ENCODE peak calls at places on chromosomes 13 and 19, in ten cellular contexts. M is fibroblast of mammary gland; U is psoas muscle; R is lower leg skin; E is heart left ventricle; G is activated CD8-positive, alpha-beta T cell treated with anti-CD3 and anti-CD28 coated beads for 36 hours; F is AG09309; C is brain microvascular endothelial cell; J is pancreas; T is upper lobe of right lung. X is an unnamed sample.

GRCh38 chr13:27130223-27131015 is 41.2 kb downstream of the USP12 start:
- DNase-seq in M (peak), U (no peak), R (no peak), E (no peak), G (no peak), F (peak), C (no peak), J (no peak), T (no peak), X (no peak)

GRCh38 chr13:50127017-50127725 is 111.9 kb downstream of the KCNRG start:
- DNase-seq in M (peak), U (peak), R (peak), E (peak), G (peak), F (no peak), C (no peak), J (peak), T (peak), X (no peak)

GRCh38 chr13:23081246-23081645 is 99.5 kb upstream of the SGCG start:
- DNase-seq in M (peak), U (no peak), R (no peak), E (no peak), G (no peak), F (peak), C (no peak), J (no peak), T (no peak), X (no peak)

GRCh38 chr19:33722456-33723239 is 74.0 kb upstream of the KCTD15 start:
- DNase-seq in M (no peak), U (no peak), R (no peak), E (no peak), G (no peak), F (no peak), C (no peak), J (no peak), T (peak), X (no peak)

GRCh38 chr13:41916173-41916954 is 44.5 kb downstream of the VWA8 start:
- DNase-seq in M (peak), U (no peak), R (no peak), E (no peak), G (no peak), F (peak), C (peak), J (no peak), T (no peak), X (no peak)

GRCh38 chr19:32767951-32768679 is 48.5 kb downstream of the TDRD12 start:
- DNase-seq in M (no peak), U (no peak), R (no peak), E (no peak), G (no peak), F (no peak), C (no peak), J (no peak), T (no peak), X (no peak)

GRCh38 chr13:35191883-35192282 is 249.8 kb downstream of the NBEA start:
- DNase-seq in M (peak), U (no peak), R (no peak), E (no peak), G (no peak), F (no peak), C (no peak), J (no peak), T (no peak), X (no peak)

GRCh38 chr19:30523791-30524190 is 151.6 kb downstream of the ZNF536 start:
- DNase-seq in M (no peak), U (no peak), R (no peak), E (no peak), G (no peak), F (no peak), C (no peak), J (no peak), T (no peak), X (no peak)

DNA sequence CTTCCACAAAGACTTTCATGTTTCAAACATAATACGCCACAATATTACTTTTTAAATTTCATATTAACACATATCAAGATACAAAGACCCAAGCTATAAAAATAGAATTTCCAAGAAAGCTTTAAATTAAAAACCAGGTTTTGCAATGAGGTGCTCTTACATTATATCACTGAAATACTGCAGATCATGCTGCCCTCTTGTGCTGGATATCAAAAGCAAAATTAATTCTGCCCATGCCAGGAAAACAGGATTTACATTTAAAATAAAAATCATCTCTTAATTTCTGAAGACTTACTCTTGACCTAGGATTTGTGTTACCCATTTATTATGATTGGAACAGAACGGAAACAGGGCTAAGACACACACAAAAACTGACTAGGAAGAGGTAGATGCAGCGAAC is 145.0 kb downstream of the ABCC4 start:
- DNase-seq in M (peak), U (no peak), R (no peak), E (no peak), G (no peak), F (no peak), C (peak), J (no peak), T (no peak), X (no peak)
- TF ChIP-seq CTCF in M (peak), U (no peak), R (no peak), E (peak), G (no peak), F (peak), C (peak), J (no peak), T (no peak), X (no peak)

DNA sequence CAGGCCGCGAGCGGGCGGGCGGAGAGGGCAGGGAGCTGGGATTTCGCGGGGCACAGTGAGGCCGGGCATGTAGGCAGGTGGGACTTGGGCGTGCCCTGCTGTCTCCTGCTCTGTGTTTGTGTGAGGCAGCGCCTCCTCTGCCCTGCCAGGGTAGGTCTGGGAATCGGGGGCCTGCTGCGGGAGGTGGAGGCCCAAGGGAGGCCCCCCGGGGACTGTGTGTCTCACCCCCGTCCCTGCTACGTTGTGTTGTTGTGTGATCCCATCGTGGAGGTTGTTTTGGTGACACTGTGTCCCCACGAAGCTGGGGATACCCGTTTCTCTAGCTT is 957 bp downstream of the FXYD1 start:
- DNase-seq in M (no peak), U (no peak), R (no peak), E (no peak), G (no peak), F (no peak), C (no peak), J (peak), T (no peak), X (no peak)
- TF ChIP-seq CTCF in M (no peak), U (peak), R (no peak), E (no peak), G (no peak), F (no peak), C (no peak), J (no peak), T (peak), X (no peak)

GRCh38 chr13:70623260-70623659 is 515.0 kb upstream of the KLHL1 start:
- DNase-seq in M (peak), U (no peak), R (no peak), E (no peak), G (no peak), F (no peak), C (no peak), J (no peak), T (no peak), X (no peak)
- TF ChIP-seq CTCF in M (peak), U (no peak), R (no peak), E (no peak), G (peak), F (peak), C (no peak), J (peak), T (peak), X (no peak)

GRCh38 chr13:84912720-84913119 is 886.5 kb downstream of the SLITRK6 start:
- DNase-seq in M (no peak), U (no peak), R (no peak), E (no peak), G (no peak), F (no peak), C (no peak), J (no peak), T (no peak), X (no peak)

GRCh38 chr13:84917252-84917878 is 881.9 kb downstream of the SLITRK6 start:
- DNase-seq in M (peak), U (no peak), R (no peak), E (no peak), G (no peak), F (no peak), C (no peak), J (no peak), T (no peak), X (no peak)
- TF ChIP-seq CTCF in M (peak), U (peak), R (no peak), E (no peak), G (peak), F (no peak), C (no peak), J (no peak), T (peak), X (no peak)

GRCh38 chr19:21432590-21432989 is 35.7 kb downstream of the ZNF493 start:
- DNase-seq in M (no peak), U (no peak), R (no peak), E (no peak), G (no peak), F (no peak), C (no peak), J (peak), T (no peak), X (no peak)
- TF ChIP-seq CTCF in M (no peak), U (no peak), R (no peak), E (no peak), G (no peak), F (no peak), C (no peak), J (no peak), T (no peak), X (no peak)

DNA sequence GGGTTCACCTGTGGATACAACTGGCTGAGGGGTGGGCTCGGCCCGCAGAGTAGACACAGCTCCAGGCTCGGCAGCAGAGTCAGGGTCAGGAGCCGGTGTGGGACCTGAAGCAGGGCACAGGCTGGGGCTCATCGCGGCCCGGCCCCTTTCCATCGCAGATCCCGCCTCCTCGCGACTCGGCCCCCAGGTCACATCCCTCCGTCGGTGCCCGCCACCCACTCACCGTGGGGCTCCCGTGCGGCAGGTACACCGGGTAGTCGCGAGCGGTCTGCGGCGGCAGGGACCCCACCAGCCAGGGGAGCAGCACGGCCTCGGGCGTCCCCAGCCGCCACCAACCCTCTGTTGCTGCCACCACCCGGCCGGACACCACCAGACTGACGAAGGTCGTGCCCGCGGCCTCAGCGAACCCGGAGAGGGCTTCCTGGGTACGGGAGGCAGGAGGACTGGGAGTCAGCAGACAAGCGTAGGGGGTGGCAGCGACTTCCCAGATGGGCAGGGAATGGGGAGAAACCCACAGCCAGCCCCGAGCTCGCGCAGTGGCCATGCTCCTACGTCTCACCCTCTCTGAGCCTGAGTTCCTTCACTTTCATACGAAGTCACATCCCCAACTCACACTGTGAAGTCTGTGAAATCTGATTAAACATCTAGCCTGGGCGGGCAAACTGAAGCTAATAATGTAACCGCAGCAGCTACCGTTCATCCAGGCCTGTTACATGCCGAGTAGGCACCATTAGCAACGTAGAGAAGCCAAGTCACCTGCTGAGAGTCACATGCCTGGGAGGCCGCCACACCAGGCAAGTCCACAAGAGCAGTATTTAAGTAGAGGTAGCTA is 3.7 kb downstream of the FUZ start:
- DNase-seq in M (no peak), U (peak), R (peak), E (peak), G (peak), F (no peak), C (no peak), J (peak), T (peak), X (no peak)
- TF ChIP-seq CTCF in M (no peak), U (peak), R (no peak), E (no peak), G (no peak), F (no peak), C (no peak), J (no peak), T (no peak), X (no peak)

DNA sequence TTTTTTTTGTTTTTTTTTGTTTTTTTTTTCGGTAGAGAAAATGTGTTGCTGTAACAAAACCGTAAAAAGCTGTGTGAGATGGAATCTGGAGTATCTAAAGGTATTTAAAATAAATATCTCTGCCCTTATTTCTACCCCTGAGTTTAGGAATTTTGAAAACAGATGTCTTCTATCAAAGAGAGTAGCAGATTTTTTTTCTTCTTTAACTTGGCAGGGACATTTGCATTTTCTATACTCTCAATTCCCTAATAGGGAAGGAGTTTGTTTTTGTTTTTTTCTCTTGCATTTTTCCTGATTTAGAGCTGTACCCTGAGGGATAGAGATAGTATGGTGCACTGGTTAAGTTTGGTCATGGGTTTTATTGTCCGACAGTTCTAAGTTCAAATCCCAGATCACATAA is 446.7 kb downstream of the KLF5 start:
- DNase-seq in M (no peak), U (no peak), R (no peak), E (no peak), G (no peak), F (no peak), C (no peak), J (no peak), T (no peak), X (no peak)
- TF ChIP-seq CTCF in M (no peak), U (no peak), R (no peak), E (no peak), G (no peak), F (no peak), C (no peak), J (no peak), T (no peak), X (no peak)

GRCh38 chr13:29564828-29565227 is 30.7 kb downstream of the SLC7A1 start:
- DNase-seq in M (no peak), U (no peak), R (no peak), E (no peak), G (no peak), F (no peak), C (no peak), J (no peak), T (no peak), X (no peak)
- TF ChIP-seq CTCF in M (peak), U (no peak), R (no peak), E (no peak), G (no peak), F (peak), C (no peak), J (no peak), T (no peak), X (no peak)

DNA sequence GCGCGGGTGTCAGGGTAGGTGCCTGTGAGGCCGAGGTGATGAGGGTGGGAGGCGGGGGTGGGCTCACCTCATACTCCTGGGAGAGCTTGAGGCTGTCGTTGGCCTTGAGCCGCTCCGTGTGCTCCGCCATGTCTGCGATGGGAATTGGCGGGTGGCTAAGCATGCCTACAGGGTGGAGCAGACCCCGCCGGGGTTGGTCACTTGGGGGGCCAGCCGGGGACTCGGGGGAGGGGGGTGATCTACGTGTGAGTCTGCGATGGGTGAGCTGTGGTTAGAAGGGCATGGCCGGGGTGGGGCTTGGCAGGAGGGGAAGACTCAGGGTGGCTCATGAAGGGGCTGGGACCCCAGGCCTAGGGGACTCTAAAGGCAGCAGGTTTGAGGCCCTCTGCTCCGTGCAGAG is 125.2 kb downstream of the PTPRS start:
- DNase-seq in M (no peak), U (no peak), R (no peak), E (no peak), G (no peak), F (no peak), C (no peak), J (no peak), T (no peak), X (no peak)
- TF ChIP-seq CTCF in M (no peak), U (no peak), R (no peak), E (no peak), G (no peak), F (no peak), C (no peak), J (no peak), T (no peak), X (no peak)